ENCODE peak calls at places on chromosomes 11 and 22, in four cellular contexts. U is K562, C is H1, O is HepG2. A is an unnamed sample.

GRCh38 chr11:12725863-12726666 is 51.8 kb downstream of the TEAD1 start:
- DNase-seq in C (peak), U (peak), O (no peak), A (no peak)

GRCh38 chr11:113514856-113515255 is 39.7 kb upstream of the DRD2 start:
- DNase-seq in O (no peak), C (no peak), U (no peak), A (no peak)

GRCh38 chr11:117834068-117834810 is 9.7 kb upstream of the FXYD2 start:
- DNase-seq in U (no peak), C (no peak), O (no peak), A (no peak)

GRCh38 chr11:130478204-130478701 is 29.8 kb downstream of the ADAMTS15 start:
- DNase-seq in C (peak), U (no peak), O (no peak), A (peak)

GRCh38 chr22:36505998-36506635 is 723 bp downstream of the FOXRED2 start:
- DNase-seq in C (no peak), U (peak), O (no peak), A (no peak)

GRCh38 chr11:19935507-19935906 is 222.9 kb downstream of the NAV2 start:
- DNase-seq in C (no peak), U (no peak), O (no peak), A (no peak)

GRCh38 chr11:134412508-134413333 is 679 bp upstream of the B3GAT1 start:
- DNase-seq in C (peak), O (no peak), U (no peak), A (no peak)

GRCh38 chr11:111697910-111698309 is 68.3 kb downstream of the PPP2R1B start:
- DNase-seq in U (no peak), C (no peak), O (no peak), A (no peak)

GRCh38 chr11:37804666-37805065 is 1206.6 kb upstream of the RAG2 start:
- DNase-seq in U (no peak), C (no peak), O (no peak), A (no peak)

GRCh38 chr22:42734406-42734805 is 13.7 kb upstream of the A4GALT start:
- DNase-seq in U (no peak), C (no peak), O (no peak), A (no peak)

GRCh38 chr22:50621948-50622722 is 5.8 kb downstream of the ARSA start:
- DNase-seq in C (peak), U (no peak), O (no peak), A (no peak)

GRCh38 chr11:111604392-111605009 is 2.3 kb downstream of the SIK2 start:
- DNase-seq in O (peak), C (no peak), U (peak), A (peak)

GRCh38 chr11:73388241-73389133 is 12.3 kb downstream of the RELT start:
- DNase-seq in U (no peak), C (no peak), O (no peak), A (no peak)

GRCh38 chr11:42265072-42265471 is 805.6 kb upstream of the LRRC4C start:
- DNase-seq in U (no peak), C (no peak), O (no peak), A (no peak)

GRCh38 chr11:126992065-126992803 is 8.3 kb downstream of the KIRREL3 start:
- DNase-seq in O (no peak), C (no peak), U (no peak), A (peak)

GRCh38 chr11:6655790-6656580 is at the start of gene DCHS1:
- DNase-seq in U (no peak), O (no peak), C (peak), A (no peak)

GRCh38 chr11:30328676-30329075 is 5.8 kb downstream of the ARL14EP start:
- DNase-seq in C (no peak), U (no peak), O (no peak), A (no peak)

GRCh38 chr11:109035261-109035660 is 370.4 kb downstream of the DDX10 start:
- DNase-seq in O (no peak), U (no peak), C (no peak), A (no peak)

GRCh38 chr22:46827072-46827780 is 64.8 kb downstream of the TBC1D22A start:
- DNase-seq in C (peak), O (peak), U (no peak), A (no peak)

GRCh38 chr22:24894220-24894975 is 52.1 kb downstream of the LHFPL7 start:
- DNase-seq in O (peak), C (no peak), U (peak), A (peak)

GRCh38 chr11:67629386-67630229 is at the start of gene NUDT8:
- DNase-seq in C (peak), O (peak), U (peak), A (peak)

GRCh38 chr22:33563568-33563967 is 356.7 kb downstream of the LARGE1 start:
- DNase-seq in O (no peak), C (no peak), U (no peak), A (no peak)

GRCh38 chr11:85884581-85885021 is 29.4 kb downstream of the CCDC83 start:
- DNase-seq in U (no peak), O (no peak), C (no peak), A (no peak)

GRCh38 chr22:31144223-31144622 is 3.9 kb upstream of the PLA2G3 start:
- DNase-seq in U (no peak), C (no peak), O (no peak), A (no peak)

GRCh38 chr11:35671396-35672127 is 9.0 kb downstream of the TRIM44 start:
- DNase-seq in O (no peak), U (no peak), C (no peak), A (no peak)

GRCh38 chr22:41526802-41527799 is 17.2 kb downstream of the POLR3H start:
- DNase-seq in U (peak), O (no peak), C (peak), A (peak)

GRCh38 chr11:12840871-12841516 is 166.8 kb downstream of the TEAD1 start:
- DNase-seq in C (no peak), U (no peak), O (no peak), A (no peak)

GRCh38 chr11:73295259-73295995 is 12.6 kb upstream of the ARHGEF17 start:
- DNase-seq in O (peak), C (peak), U (peak), A (peak)

GRCh38 chr11:8652140-8652539 is 30.3 kb downstream of the TRIM66 start:
- DNase-seq in O (no peak), C (no peak), U (no peak), A (peak)

GRCh38 chr11:8069771-8070170 is 11.2 kb upstream of the TUB start:
- DNase-seq in U (no peak), C (no peak), O (no peak), A (no peak)

GRCh38 chr11:95138448-95138847 is 48.8 kb downstream of the ENDOD1 start:
- DNase-seq in C (no peak), U (peak), O (no peak), A (no peak)

GRCh38 chr11:63906585-63906984 is 10.4 kb downstream of the RCOR2 start:
- DNase-seq in U (peak), O (no peak), C (peak), A (no peak)

GRCh38 chr22:26893034-26893710 is 235.8 kb downstream of the MIAT start:
- DNase-seq in O (no peak), U (no peak), C (peak), A (no peak)

GRCh38 chr22:50672471-50673230 is at the start of gene SHANK3:
- DNase-seq in U (peak), C (no peak), O (no peak), A (no peak)

GRCh38 chr22:45318168-45318557 is 8.4 kb downstream of the FAM118A start:
- DNase-seq in C (no peak), U (peak), O (no peak), A (no peak)

DNA sequence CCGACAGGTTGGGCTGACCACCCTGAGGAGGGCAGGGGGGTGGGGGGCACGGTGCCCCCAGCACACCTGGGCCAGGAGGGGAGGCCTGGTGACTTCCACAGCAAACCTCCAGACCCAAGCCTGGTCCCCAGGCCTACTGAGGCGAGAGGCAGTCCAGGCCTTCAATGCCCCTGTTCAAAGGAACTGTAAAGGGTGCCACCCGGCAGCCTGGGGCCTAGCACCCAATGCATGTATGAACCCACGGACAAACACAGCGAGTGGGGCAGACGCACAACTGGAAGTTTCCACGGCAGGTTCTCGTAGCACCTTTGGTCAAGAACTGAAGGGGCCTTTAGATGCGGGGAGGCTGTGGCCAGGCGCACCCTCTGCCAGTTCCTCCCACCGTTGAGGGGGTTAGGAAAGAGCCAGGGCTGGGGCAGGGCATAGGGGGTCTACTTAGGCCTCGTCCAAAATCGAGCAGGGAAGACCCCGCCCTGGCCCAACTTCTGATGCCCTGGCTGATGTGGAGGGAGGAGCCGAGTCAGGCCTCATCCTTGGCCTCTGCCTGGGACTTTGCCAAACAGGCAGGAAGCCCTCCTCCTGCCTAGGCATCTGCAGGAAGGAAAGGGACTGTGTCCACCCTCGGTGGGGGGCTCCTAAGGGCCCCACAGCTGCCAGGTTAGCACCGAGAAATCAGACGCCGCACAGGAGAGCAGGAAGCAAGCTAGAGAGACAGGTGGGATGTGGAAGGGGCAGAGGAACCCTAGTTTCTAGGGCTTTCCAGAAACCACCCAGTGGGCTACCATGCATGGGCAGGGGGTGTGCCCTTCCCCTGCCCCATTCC is 6.6 kb downstream of the CBX6 start:
- DNase-seq in O (no peak), U (no peak), C (no peak), A (no peak)
- TF ChIP-seq MAX in O (no peak), U (no peak), C (no peak), A (no peak)

GRCh38 chr11:65530157-65530496 is 5.2 kb downstream of the SCYL1 start:
- DNase-seq in U (no peak), O (no peak), C (no peak), A (peak)

GRCh38 chr11:65529475-65530156 is 4.7 kb downstream of the SCYL1 start:
- DNase-seq in U (no peak), O (peak), C (no peak), A (no peak)

GRCh38 chr11:65525659-65526480 is 987 bp downstream of the SCYL1 start:
- DNase-seq in O (no peak), C (no peak), U (no peak), A (no peak)

GRCh38 chr11:65526744-65527143 is 1.9 kb downstream of the SCYL1 start:
- DNase-seq in C (no peak), O (no peak), U (no peak), A (no peak)

DNA sequence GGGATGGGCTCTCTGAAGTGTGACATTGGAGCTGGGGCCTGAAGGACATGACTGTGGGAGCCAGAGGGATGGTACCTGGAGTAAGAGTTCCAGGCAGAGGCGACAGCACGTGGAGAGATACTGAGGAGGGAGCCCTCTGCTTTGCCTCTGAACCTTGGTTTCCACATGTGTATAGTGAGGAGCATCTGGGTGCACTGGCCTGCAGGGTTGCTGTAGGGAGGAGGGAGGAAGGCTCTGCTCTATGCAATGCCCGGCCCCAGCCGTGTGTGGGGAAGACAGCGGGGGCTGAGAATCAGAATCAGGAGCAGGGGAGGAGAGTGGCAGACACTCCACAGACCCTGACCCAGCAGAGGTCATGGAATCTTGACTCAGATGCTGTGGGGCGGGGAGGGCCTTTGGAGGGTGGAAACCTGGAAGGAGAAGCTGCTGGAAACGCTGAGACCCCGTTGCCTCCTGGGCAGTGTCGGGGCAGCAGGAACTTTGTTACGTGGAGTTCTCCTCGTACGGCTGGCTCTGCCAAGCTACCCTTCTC is 4.0 kb downstream of the SCYL1 start:
- DNase-seq in U (no peak), C (no peak), O (no peak), A (no peak)
- TF ChIP-seq PHF8 in U (no peak), C (no peak), O (no peak), A (no peak)

GRCh38 chr11:60240661-60241060 is 2.3 kb downstream of the MS4A4E start:
- DNase-seq in U (no peak), C (no peak), O (no peak), A (no peak)

GRCh38 chr11:60235318-60235717 is 7.6 kb downstream of the MS4A4E start:
- DNase-seq in O (no peak), U (no peak), C (no peak), A (no peak)
- TF ChIP-seq MAX in O (no peak), U (no peak), C (no peak), A (no peak)

DNA sequence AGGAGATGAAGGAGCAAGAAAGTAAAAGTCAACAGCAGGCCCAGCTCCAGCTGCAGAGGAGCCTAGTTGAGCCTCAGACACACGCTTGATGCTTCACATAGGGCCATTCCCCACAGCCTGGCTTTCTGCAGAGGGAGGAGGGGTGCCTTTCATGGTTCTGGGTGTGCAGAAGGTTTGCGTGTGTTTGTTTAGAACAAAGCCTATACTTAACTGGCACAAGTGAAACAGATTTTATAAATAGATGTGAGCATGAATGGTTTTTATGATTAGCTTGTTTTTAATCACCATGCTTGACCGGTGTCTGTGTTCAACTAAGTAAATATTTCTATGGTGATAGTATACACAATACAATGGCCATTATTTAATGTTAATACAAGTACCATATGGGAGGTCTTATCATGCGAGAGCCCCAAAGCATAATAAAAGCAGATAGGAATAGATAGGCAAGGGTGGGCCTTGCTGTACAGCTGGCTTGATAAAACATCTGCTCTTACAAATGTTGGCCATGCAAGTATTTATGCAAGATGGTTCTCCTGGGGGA is 290.2 kb downstream of the ETS1 start:
- DNase-seq in O (no peak), C (no peak), U (no peak), A (no peak)
- TF ChIP-seq PHF8 in O (no peak), C (no peak), U (no peak), A (no peak)

A was measured in A549.